ENCODE peak calls at places on chromosomes 1 and 21, in seven cellular contexts. One of them, this sample, is unnamed.

GRCh38 chr1:41481109-41481775 is 3.2 kb downstream of the EDN2 start:
- DNase-seq in AG08396: no peak
- DNase-seq in uterus: no peak
- DNase-seq in nucleus accumbens: no peak
- DNase-seq in NCI-H2171 treated with DMSO at 0.1 percent for 48 hours: peak
- DNase-seq in endothelial cell of umbilical vein: no peak
- DNase-seq in kidney glomerular epithelial cell: no peak
- DNase-seq in this sample: no peak

GRCh38 chr1:235931181-235931738 is 64.6 kb upstream of the LYST start:
- DNase-seq in AG08396: no peak
- DNase-seq in uterus: no peak
- DNase-seq in nucleus accumbens: no peak
- DNase-seq in NCI-H2171 treated with DMSO at 0.1 percent for 48 hours: no peak
- DNase-seq in endothelial cell of umbilical vein: no peak
- DNase-seq in kidney glomerular epithelial cell: no peak
- DNase-seq in this sample: no peak

GRCh38 chr1:206796984-206797402 is 24.7 kb upstream of the IL10 start:
- DNase-seq in AG08396: no peak
- DNase-seq in uterus: no peak
- DNase-seq in nucleus accumbens: no peak
- DNase-seq in NCI-H2171 treated with DMSO at 0.1 percent for 48 hours: no peak
- DNase-seq in endothelial cell of umbilical vein: no peak
- DNase-seq in kidney glomerular epithelial cell: no peak
- DNase-seq in this sample: no peak

GRCh38 chr1:156509424-156510035 is 9.0 kb upstream of the MEF2D start:
- DNase-seq in AG08396: no peak
- DNase-seq in uterus: no peak
- DNase-seq in nucleus accumbens: no peak
- DNase-seq in NCI-H2171 treated with DMSO at 0.1 percent for 48 hours: no peak
- DNase-seq in endothelial cell of umbilical vein: no peak
- DNase-seq in kidney glomerular epithelial cell: no peak
- DNase-seq in this sample: no peak

GRCh38 chr21:44618504-44618903 is 6.6 kb downstream of the KRTAP10-8 start:
- DNase-seq in AG08396: no peak
- DNase-seq in uterus: no peak
- DNase-seq in nucleus accumbens: no peak
- DNase-seq in NCI-H2171 treated with DMSO at 0.1 percent for 48 hours: no peak
- DNase-seq in endothelial cell of umbilical vein: peak
- DNase-seq in kidney glomerular epithelial cell: no peak
- DNase-seq in this sample: no peak

GRCh38 chr1:223259462-223259861 is 104.5 kb downstream of the SUSD4 start:
- DNase-seq in AG08396: no peak
- DNase-seq in uterus: no peak
- DNase-seq in nucleus accumbens: no peak
- DNase-seq in NCI-H2171 treated with DMSO at 0.1 percent for 48 hours: no peak
- DNase-seq in endothelial cell of umbilical vein: no peak
- DNase-seq in kidney glomerular epithelial cell: no peak
- DNase-seq in this sample: no peak

GRCh38 chr21:46295177-46295711 is 9.1 kb downstream of the YBEY start:
- DNase-seq in AG08396: no peak
- DNase-seq in uterus: no peak
- DNase-seq in nucleus accumbens: no peak
- DNase-seq in NCI-H2171 treated with DMSO at 0.1 percent for 48 hours: no peak
- DNase-seq in endothelial cell of umbilical vein: no peak
- DNase-seq in kidney glomerular epithelial cell: no peak
- DNase-seq in this sample: no peak

GRCh38 chr21:39384674-39385298 is 35.9 kb upstream of the HMGN1 start:
- DNase-seq in AG08396: no peak
- DNase-seq in uterus: no peak
- DNase-seq in nucleus accumbens: no peak
- DNase-seq in NCI-H2171 treated with DMSO at 0.1 percent for 48 hours: no peak
- DNase-seq in endothelial cell of umbilical vein: peak
- DNase-seq in kidney glomerular epithelial cell: no peak
- DNase-seq in this sample: peak

GRCh38 chr1:62682531-62682930 is 5.7 kb downstream of the DOCK7 start:
- DNase-seq in AG08396: peak
- DNase-seq in uterus: no peak
- DNase-seq in nucleus accumbens: no peak
- DNase-seq in NCI-H2171 treated with DMSO at 0.1 percent for 48 hours: no peak
- DNase-seq in endothelial cell of umbilical vein: no peak
- DNase-seq in kidney glomerular epithelial cell: no peak
- DNase-seq in this sample: no peak

GRCh38 chr21:46517361-46517760 is 58.7 kb downstream of the DIP2A start:
- DNase-seq in AG08396: peak
- DNase-seq in uterus: no peak
- DNase-seq in nucleus accumbens: peak
- DNase-seq in NCI-H2171 treated with DMSO at 0.1 percent for 48 hours: no peak
- DNase-seq in endothelial cell of umbilical vein: no peak
- DNase-seq in kidney glomerular epithelial cell: no peak
- DNase-seq in this sample: no peak

GRCh38 chr1:201610806-201611205 is 71.9 kb downstream of the NAV1 start:
- DNase-seq in AG08396: no peak
- DNase-seq in uterus: no peak
- DNase-seq in nucleus accumbens: no peak
- DNase-seq in NCI-H2171 treated with DMSO at 0.1 percent for 48 hours: no peak
- DNase-seq in endothelial cell of umbilical vein: no peak
- DNase-seq in kidney glomerular epithelial cell: no peak
- DNase-seq in this sample: no peak

GRCh38 chr1:87953732-87954344 is 625.2 kb downstream of the LMO4 start:
- DNase-seq in AG08396: peak
- DNase-seq in uterus: peak
- DNase-seq in nucleus accumbens: no peak
- DNase-seq in NCI-H2171 treated with DMSO at 0.1 percent for 48 hours: peak
- DNase-seq in endothelial cell of umbilical vein: peak
- DNase-seq in kidney glomerular epithelial cell: peak
- DNase-seq in this sample: peak

GRCh38 chr1:214658785-214659184 is 55.8 kb downstream of the CENPF start:
- DNase-seq in AG08396: peak
- DNase-seq in uterus: no peak
- DNase-seq in nucleus accumbens: no peak
- DNase-seq in NCI-H2171 treated with DMSO at 0.1 percent for 48 hours: no peak
- DNase-seq in endothelial cell of umbilical vein: peak
- DNase-seq in kidney glomerular epithelial cell: peak
- DNase-seq in this sample: no peak

GRCh38 chr1:51189421-51190073 is 46.5 kb upstream of the RNF11 start:
- DNase-seq in AG08396: peak
- DNase-seq in uterus: peak
- DNase-seq in nucleus accumbens: no peak
- DNase-seq in NCI-H2171 treated with DMSO at 0.1 percent for 48 hours: peak
- DNase-seq in endothelial cell of umbilical vein: peak
- DNase-seq in kidney glomerular epithelial cell: peak
- DNase-seq in this sample: peak

GRCh38 chr1:91120421-91120820 is 98.6 kb upstream of the ZNF644 start:
- DNase-seq in AG08396: peak
- DNase-seq in uterus: peak
- DNase-seq in nucleus accumbens: no peak
- DNase-seq in NCI-H2171 treated with DMSO at 0.1 percent for 48 hours: no peak
- DNase-seq in endothelial cell of umbilical vein: no peak
- DNase-seq in kidney glomerular epithelial cell: no peak
- DNase-seq in this sample: no peak

GRCh38 chr1:19921310-19921709 is 2.1 kb downstream of the PLA2G2E start:
- DNase-seq in AG08396: no peak
- DNase-seq in uterus: no peak
- DNase-seq in nucleus accumbens: no peak
- DNase-seq in NCI-H2171 treated with DMSO at 0.1 percent for 48 hours: peak
- DNase-seq in endothelial cell of umbilical vein: no peak
- DNase-seq in kidney glomerular epithelial cell: no peak
- DNase-seq in this sample: no peak

GRCh38 chr1:200231787-200232222 is 178.0 kb downstream of the ZNF281 start:
- DNase-seq in AG08396: no peak
- DNase-seq in uterus: no peak
- DNase-seq in nucleus accumbens: no peak
- DNase-seq in NCI-H2171 treated with DMSO at 0.1 percent for 48 hours: no peak
- DNase-seq in endothelial cell of umbilical vein: peak
- DNase-seq in kidney glomerular epithelial cell: no peak
- DNase-seq in this sample: no peak

GRCh38 chr1:111602302-111602701 is 17.3 kb upstream of the RAP1A start:
- DNase-seq in AG08396: no peak
- DNase-seq in uterus: no peak
- DNase-seq in nucleus accumbens: no peak
- DNase-seq in NCI-H2171 treated with DMSO at 0.1 percent for 48 hours: no peak
- DNase-seq in endothelial cell of umbilical vein: no peak
- DNase-seq in kidney glomerular epithelial cell: no peak
- DNase-seq in this sample: no peak

GRCh38 chr1:171251042-171251740 is 2.9 kb downstream of the FMO1 start:
- DNase-seq in AG08396: no peak
- DNase-seq in uterus: peak
- DNase-seq in nucleus accumbens: no peak
- DNase-seq in NCI-H2171 treated with DMSO at 0.1 percent for 48 hours: no peak
- DNase-seq in endothelial cell of umbilical vein: peak
- DNase-seq in kidney glomerular epithelial cell: peak
- DNase-seq in this sample: no peak

GRCh38 chr1:203592156-203592555 is 34.5 kb upstream of the ATP2B4 start:
- DNase-seq in AG08396: no peak
- DNase-seq in uterus: peak
- DNase-seq in nucleus accumbens: no peak
- DNase-seq in NCI-H2171 treated with DMSO at 0.1 percent for 48 hours: no peak
- DNase-seq in endothelial cell of umbilical vein: no peak
- DNase-seq in kidney glomerular epithelial cell: no peak
- DNase-seq in this sample: no peak

GRCh38 chr21:36184561-36184960 is 27.9 kb downstream of the DOP1B start:
- DNase-seq in AG08396: no peak
- DNase-seq in uterus: no peak
- DNase-seq in nucleus accumbens: no peak
- DNase-seq in NCI-H2171 treated with DMSO at 0.1 percent for 48 hours: no peak
- DNase-seq in endothelial cell of umbilical vein: no peak
- DNase-seq in kidney glomerular epithelial cell: no peak
- DNase-seq in this sample: no peak

GRCh38 chr1:10635385-10635896 is 160.7 kb downstream of the PEX14 start:
- DNase-seq in AG08396: peak
- DNase-seq in uterus: peak
- DNase-seq in nucleus accumbens: no peak
- DNase-seq in NCI-H2171 treated with DMSO at 0.1 percent for 48 hours: peak
- DNase-seq in endothelial cell of umbilical vein: no peak
- DNase-seq in kidney glomerular epithelial cell: no peak
- DNase-seq in this sample: no peak

GRCh38 chr1:89464008-89464407 is 60.6 kb upstream of the LRRC8B start:
- DNase-seq in AG08396: no peak
- DNase-seq in uterus: no peak
- DNase-seq in nucleus accumbens: no peak
- DNase-seq in NCI-H2171 treated with DMSO at 0.1 percent for 48 hours: no peak
- DNase-seq in endothelial cell of umbilical vein: no peak
- DNase-seq in kidney glomerular epithelial cell: no peak
- DNase-seq in this sample: no peak

GRCh38 chr1:204837440-204838084 is 33.1 kb upstream of the NFASC start:
- DNase-seq in AG08396: peak
- DNase-seq in uterus: peak
- DNase-seq in nucleus accumbens: no peak
- DNase-seq in NCI-H2171 treated with DMSO at 0.1 percent for 48 hours: no peak
- DNase-seq in endothelial cell of umbilical vein: peak
- DNase-seq in kidney glomerular epithelial cell: peak
- DNase-seq in this sample: peak

GRCh38 chr1:178093958-178094751 is at the start of gene RASAL2:
- DNase-seq in AG08396: peak
- DNase-seq in uterus: peak
- DNase-seq in nucleus accumbens: peak
- DNase-seq in NCI-H2171 treated with DMSO at 0.1 percent for 48 hours: no peak
- DNase-seq in endothelial cell of umbilical vein: peak
- DNase-seq in kidney glomerular epithelial cell: peak
- DNase-seq in this sample: peak

GRCh38 chr1:186206046-186206564 is 168.9 kb downstream of the TPR start:
- DNase-seq in AG08396: no peak
- DNase-seq in uterus: no peak
- DNase-seq in nucleus accumbens: no peak
- DNase-seq in NCI-H2171 treated with DMSO at 0.1 percent for 48 hours: no peak
- DNase-seq in endothelial cell of umbilical vein: no peak
- DNase-seq in kidney glomerular epithelial cell: no peak
- DNase-seq in this sample: no peak

GRCh38 chr21:45365608-45366241 is 39.2 kb upstream of the COL18A1 start:
- DNase-seq in AG08396: peak
- DNase-seq in uterus: no peak
- DNase-seq in nucleus accumbens: no peak
- DNase-seq in NCI-H2171 treated with DMSO at 0.1 percent for 48 hours: no peak
- DNase-seq in endothelial cell of umbilical vein: peak
- DNase-seq in kidney glomerular epithelial cell: peak
- DNase-seq in this sample: peak

GRCh38 chr1:10897981-10898728 is 101.7 kb upstream of the CASZ1 start:
- DNase-seq in AG08396: no peak
- DNase-seq in uterus: no peak
- DNase-seq in nucleus accumbens: no peak
- DNase-seq in NCI-H2171 treated with DMSO at 0.1 percent for 48 hours: no peak
- DNase-seq in endothelial cell of umbilical vein: no peak
- DNase-seq in kidney glomerular epithelial cell: no peak
- DNase-seq in this sample: peak

GRCh38 chr21:36355868-36356267 is 29.3 kb upstream of the CHAF1B start:
- DNase-seq in AG08396: no peak
- DNase-seq in uterus: no peak
- DNase-seq in nucleus accumbens: no peak
- DNase-seq in NCI-H2171 treated with DMSO at 0.1 percent for 48 hours: no peak
- DNase-seq in endothelial cell of umbilical vein: no peak
- DNase-seq in kidney glomerular epithelial cell: no peak
- DNase-seq in this sample: no peak

GRCh38 chr1:154739654-154740053 is 130.4 kb downstream of the KCNN3 start:
- DNase-seq in AG08396: no peak
- DNase-seq in uterus: no peak
- DNase-seq in nucleus accumbens: no peak
- DNase-seq in NCI-H2171 treated with DMSO at 0.1 percent for 48 hours: no peak
- DNase-seq in endothelial cell of umbilical vein: no peak
- DNase-seq in kidney glomerular epithelial cell: no peak
- DNase-seq in this sample: no peak

GRCh38 chr1:44684525-44684924 is 10.0 kb downstream of the ARMH1 start:
- DNase-seq in AG08396: no peak
- DNase-seq in uterus: no peak
- DNase-seq in nucleus accumbens: no peak
- DNase-seq in NCI-H2171 treated with DMSO at 0.1 percent for 48 hours: no peak
- DNase-seq in endothelial cell of umbilical vein: no peak
- DNase-seq in kidney glomerular epithelial cell: no peak
- DNase-seq in this sample: no peak

GRCh38 chr1:94709891-94710581 is 110.1 kb upstream of the SLC44A3 start:
- DNase-seq in AG08396: no peak
- DNase-seq in uterus: no peak
- DNase-seq in nucleus accumbens: no peak
- DNase-seq in NCI-H2171 treated with DMSO at 0.1 percent for 48 hours: no peak
- DNase-seq in endothelial cell of umbilical vein: no peak
- DNase-seq in kidney glomerular epithelial cell: peak
- DNase-seq in this sample: peak

GRCh38 chr21:21968810-21969588 is 970.8 kb downstream of the NCAM2 start:
- DNase-seq in AG08396: no peak
- DNase-seq in uterus: no peak
- DNase-seq in nucleus accumbens: no peak
- DNase-seq in NCI-H2171 treated with DMSO at 0.1 percent for 48 hours: no peak
- DNase-seq in endothelial cell of umbilical vein: no peak
- DNase-seq in kidney glomerular epithelial cell: no peak
- DNase-seq in this sample: no peak

GRCh38 chr1:194369622-194370021 is 1183.2 kb upstream of the B3GALT2 start:
- DNase-seq in AG08396: no peak
- DNase-seq in uterus: no peak
- DNase-seq in nucleus accumbens: no peak
- DNase-seq in NCI-H2171 treated with DMSO at 0.1 percent for 48 hours: no peak
- DNase-seq in endothelial cell of umbilical vein: no peak
- DNase-seq in kidney glomerular epithelial cell: no peak
- DNase-seq in this sample: no peak

GRCh38 chr21:40143822-40144525 is 276.7 kb downstream of the PCP4 start:
- DNase-seq in AG08396: peak
- DNase-seq in uterus: peak
- DNase-seq in nucleus accumbens: no peak
- DNase-seq in NCI-H2171 treated with DMSO at 0.1 percent for 48 hours: peak
- DNase-seq in endothelial cell of umbilical vein: peak
- DNase-seq in kidney glomerular epithelial cell: peak
- DNase-seq in this sample: peak

GRCh38 chr1:17016317-17016661 is 4.6 kb upstream of the ATP13A2 start:
- DNase-seq in AG08396: peak
- DNase-seq in uterus: no peak
- DNase-seq in nucleus accumbens: no peak
- DNase-seq in NCI-H2171 treated with DMSO at 0.1 percent for 48 hours: no peak
- DNase-seq in endothelial cell of umbilical vein: peak
- DNase-seq in kidney glomerular epithelial cell: peak
- DNase-seq in this sample: no peak

GRCh38 chr1:182795563-182796228 is 6.1 kb downstream of the NPL start:
- DNase-seq in AG08396: no peak
- DNase-seq in uterus: no peak
- DNase-seq in nucleus accumbens: no peak
- DNase-seq in NCI-H2171 treated with DMSO at 0.1 percent for 48 hours: no peak
- DNase-seq in endothelial cell of umbilical vein: no peak
- DNase-seq in kidney glomerular epithelial cell: no peak
- DNase-seq in this sample: no peak

GRCh38 chr1:220786337-220787068 is at the start of gene MTARC1:
- DNase-seq in AG08396: peak
- DNase-seq in uterus: no peak
- DNase-seq in nucleus accumbens: peak
- DNase-seq in NCI-H2171 treated with DMSO at 0.1 percent for 48 hours: peak
- DNase-seq in endothelial cell of umbilical vein: peak
- DNase-seq in kidney glomerular epithelial cell: peak
- DNase-seq in this sample: no peak

This sample was measured in RCC 7860.